ENCODE peak calls at places on chromosomes 13 and 19, in seven cellular contexts. D is body of pancreas, Z is fibroblast of lung, I is fibroblast of pulmonary artery, M is heart right ventricle, G is AG04450, U is tibial artery. F is an unnamed sample.

GRCh38 chr19:29596080-29596479 is 10.0 kb upstream of the POP4 start:
- DNase-seq in U (no peak), I (no peak), G (no peak), M (no peak), Z (no peak), D (no peak), F (no peak)

GRCh38 chr19:13410946-13411345 is 95.3 kb downstream of the CACNA1A start:
- DNase-seq in G (no peak), Z (no peak), M (no peak), D (no peak), U (no peak), I (no peak), F (no peak)

GRCh38 chr13:85590231-85590931 is 208.8 kb downstream of the SLITRK6 start:
- DNase-seq in D (no peak), Z (peak), G (no peak), M (no peak), I (peak), U (no peak), F (no peak)

GRCh38 chr13:93328943-93329342 is 102.3 kb downstream of the GPC6 start:
- DNase-seq in D (no peak), G (no peak), I (no peak), Z (no peak), M (no peak), U (no peak), F (peak)

GRCh38 chr13:33213024-33213795 is 72.3 kb downstream of the STARD13 start:
- DNase-seq in I (no peak), M (no peak), G (no peak), U (no peak), D (no peak), Z (peak), F (no peak)

GRCh38 chr13:103291693-103292572 is 225.7 kb upstream of the SLC10A2 start:
- DNase-seq in I (no peak), D (no peak), G (no peak), Z (no peak), U (no peak), M (no peak), F (no peak)

GRCh38 chr13:101511766-101512165 is 59.3 kb downstream of the ITGBL1 start:
- DNase-seq in I (peak), D (no peak), U (no peak), Z (peak), G (no peak), M (no peak), F (no peak)

GRCh38 chr13:44899967-44900366 is 89.3 kb downstream of the NUFIP1 start:
- DNase-seq in U (no peak), D (no peak), I (no peak), Z (no peak), M (no peak), G (no peak), F (no peak)

GRCh38 chr13:26722321-26722720 is 38.3 kb downstream of the GPR12 start:
- DNase-seq in M (no peak), Z (no peak), D (no peak), G (no peak), I (no peak), U (no peak), F (no peak)

GRCh38 chr13:33494596-33495214 is 209.2 kb upstream of the STARD13 start:
- DNase-seq in M (no peak), D (peak), U (no peak), I (peak), Z (peak), G (peak), F (no peak)

GRCh38 chr13:32045963-32046785 is 14.6 kb downstream of the FRY start:
- DNase-seq in I (peak), U (no peak), G (no peak), M (no peak), D (peak), Z (peak), F (no peak)

GRCh38 chr19:275958-276646 is 15.1 kb downstream of the PLPP2 start:
- DNase-seq in D (no peak), Z (no peak), U (no peak), M (no peak), G (no peak), I (no peak), F (no peak)

GRCh38 chr13:38883783-38884182 is 106.8 kb downstream of the STOML3 start:
- DNase-seq in I (no peak), U (no peak), M (no peak), G (no peak), Z (peak), D (no peak), F (no peak)

GRCh38 chr19:977058-977464 is 7.1 kb upstream of the WDR18 start:
- DNase-seq in D (no peak), M (no peak), U (no peak), G (no peak), I (no peak), Z (no peak), F (no peak)

GRCh38 chr13:51624207-51624606 is 39.9 kb downstream of the WDFY2 start:
- DNase-seq in G (no peak), U (no peak), D (no peak), M (no peak), Z (no peak), I (no peak), F (no peak)

GRCh38 chr13:51731759-51732158 is 72.2 kb downstream of the DHRS12 start:
- DNase-seq in Z (peak), I (peak), G (no peak), U (no peak), M (no peak), D (no peak), F (peak)

GRCh38 chr19:42480335-42481095 is 37.8 kb upstream of the CXCL17 start:
- DNase-seq in M (no peak), D (peak), G (no peak), Z (peak), U (no peak), I (peak), F (no peak)

GRCh38 chr13:102191951-102192461 is 209.8 kb downstream of the FGF14 start:
- DNase-seq in D (peak), Z (peak), G (no peak), U (peak), I (peak), M (no peak), F (no peak)

GRCh38 chr13:103758222-103758621 is 692.0 kb upstream of the SLC10A2 start:
- DNase-seq in M (no peak), I (no peak), D (no peak), U (no peak), Z (no peak), G (no peak), F (no peak)

GRCh38 chr19:42281175-42282035 is 12.4 kb downstream of the CIC start:
- DNase-seq in M (peak), Z (peak), G (no peak), I (peak), U (peak), D (peak), F (no peak)

GRCh38 chr13:102847272-102848234 is 1.7 kb downstream of the ERCC5 start:
- DNase-seq in M (no peak), G (no peak), Z (peak), U (no peak), I (peak), D (no peak), F (no peak)

GRCh38 chr13:41244555-41244954 is 18.8 kb downstream of the MTRF1 start:
- DNase-seq in D (no peak), M (no peak), Z (no peak), G (no peak), I (no peak), U (no peak), F (no peak)

GRCh38 chr13:40622761-40623160 is 43.7 kb downstream of the FOXO1 start:
- DNase-seq in U (no peak), I (no peak), G (no peak), M (no peak), Z (no peak), D (no peak), F (no peak)

GRCh38 chr19:53980553-53981407 is 10.7 kb upstream of the CACNG6 start:
- DNase-seq in D (no peak), G (no peak), Z (peak), U (no peak), I (peak), M (no peak), F (no peak)

GRCh38 chr13:30880756-30881155 is 25.3 kb upstream of the MEDAG start:
- DNase-seq in D (peak), M (no peak), U (peak), I (peak), Z (peak), G (peak), F (peak)
- H3K4me3 ChIP-seq in D (no peak), M (no peak), U (no peak), I (no peak), Z (peak), G (no peak), F (no peak)

GRCh38 chr13:48644951-48645350 is 8.8 kb upstream of the CYSLTR2 start:
- DNase-seq in D (no peak), I (no peak), G (no peak), U (no peak), M (no peak), Z (no peak), F (no peak)
- TF ChIP-seq CTCF in D (no peak), I (no peak), G (no peak), U (no peak), M (no peak), Z (no peak), F (no peak)

DNA sequence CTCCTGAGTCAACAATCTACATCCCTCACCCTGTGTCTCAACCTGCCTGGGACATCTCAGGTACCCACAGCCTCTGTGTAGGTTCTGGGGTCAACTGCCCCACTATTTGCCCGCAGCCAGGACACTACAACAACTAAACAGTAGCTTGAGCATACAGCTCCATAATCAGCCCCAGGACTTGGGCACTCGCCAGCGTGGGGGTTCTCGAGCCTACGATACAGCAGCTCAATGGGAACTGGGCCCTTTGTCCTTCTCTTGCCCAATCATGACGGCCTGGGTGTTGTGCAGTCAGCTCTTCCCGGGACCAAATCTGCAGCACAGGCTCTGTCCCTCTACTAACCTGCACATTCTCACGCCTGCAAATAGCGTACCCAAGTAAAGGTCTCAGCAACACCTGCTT is 1.3 kb downstream of the ZNF180 start:
- DNase-seq in U (no peak), I (no peak), Z (no peak), M (no peak), G (no peak), D (no peak), F (no peak)
- H3K4me3 ChIP-seq in U (no peak), I (no peak), Z (peak), M (peak), G (peak), D (no peak), F (peak)

GRCh38 chr13:98794498-98794897 is 42.0 kb upstream of the SLC15A1 start:
- DNase-seq in M (no peak), Z (no peak), U (no peak), I (no peak), G (no peak), D (no peak), F (no peak)
- TF ChIP-seq CTCF in M (no peak), Z (peak), U (no peak), I (no peak), G (no peak), D (no peak), F (no peak)

DNA sequence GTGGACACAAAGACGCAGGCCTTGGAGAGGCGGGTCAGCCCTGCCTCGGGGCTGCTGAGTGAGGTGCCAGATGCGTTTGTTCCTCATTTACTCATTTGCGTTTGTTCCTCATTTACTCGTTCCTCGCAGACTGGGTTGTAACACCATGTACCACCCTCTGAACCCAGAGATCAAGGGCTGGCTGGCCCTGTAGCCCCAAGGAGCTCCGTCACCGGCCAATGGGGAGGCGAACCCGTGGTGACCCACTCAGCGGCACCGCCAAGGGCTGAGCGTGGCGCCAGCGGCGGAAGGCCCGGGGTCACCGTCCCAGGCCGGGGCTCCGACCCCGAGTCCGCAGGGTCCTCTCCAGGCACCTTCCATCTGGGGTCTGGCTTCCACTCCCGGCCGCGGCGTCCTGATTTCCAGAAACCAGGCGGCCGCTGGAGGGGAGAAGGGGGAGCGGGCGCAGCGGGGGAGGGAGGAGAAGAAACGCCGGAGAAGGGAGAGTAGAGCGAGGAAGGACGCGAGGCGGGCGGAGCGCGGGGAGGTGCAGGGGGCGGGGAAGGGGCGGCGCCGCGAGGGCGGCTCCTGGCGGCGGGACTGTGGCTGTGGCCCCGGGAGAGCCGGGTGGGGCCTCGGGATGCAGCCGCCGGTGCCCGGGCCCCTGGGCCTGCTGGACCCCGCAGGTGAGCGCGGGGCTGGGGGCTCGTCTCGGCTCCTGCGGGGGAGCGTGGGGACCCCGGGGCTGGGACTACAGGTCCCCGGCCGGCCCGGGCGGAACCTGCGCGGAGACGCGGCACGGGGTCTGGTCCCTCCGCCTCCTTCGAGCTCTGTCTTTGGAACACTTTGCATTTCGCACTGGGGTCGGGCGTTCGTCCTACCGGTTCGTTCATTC is at the start of gene TMEM255B:
- DNase-seq in G (peak), U (peak), M (peak), I (peak), D (peak), Z (peak), F (no peak)
- H3K4me3 ChIP-seq in G (peak), U (peak), M (peak), I (peak), D (peak), Z (peak), F (peak)

GRCh38 chr13:35961461-35962220 is 169.5 kb downstream of the DCLK1 start:
- DNase-seq in G (no peak), M (no peak), D (no peak), I (peak), Z (no peak), U (no peak), F (no peak)
- TF ChIP-seq CTCF in G (peak), M (peak), D (no peak), I (peak), Z (peak), U (peak), F (no peak)

F was measured in AG09309.